ENCODE peak calls at places on chromosomes 4 and X, in eight cellular contexts. Y is A549, P is ovary, Z is esophagus squamous epithelium, X is lower leg skin, M is breast epithelium, T is HepG2, S is right lobe of liver. C is an unnamed sample.

GRCh38 chrX:16610121-16610565 is 39.8 kb upstream of the S100G start:
- DNase-seq in Y (no peak), P (no peak), Z (no peak), X (no peak), M (no peak), T (no peak), S (no peak), C (no peak)

GRCh38 chr4:142743071-142743825 is 102.9 kb downstream of the INPP4B start:
- DNase-seq in Y (no peak), P (no peak), Z (no peak), X (no peak), M (no peak), T (no peak), S (no peak), C (no peak)

GRCh38 chrX:41167888-41168287 is 82.6 kb downstream of the USP9X start:
- DNase-seq in Y (no peak), P (no peak), Z (no peak), X (no peak), M (no peak), T (no peak), S (no peak), C (no peak)

GRCh38 chrX:46294234-46294633 is 251.0 kb downstream of the ZNF674 start:
- DNase-seq in Y (no peak), P (no peak), Z (no peak), X (no peak), M (no peak), T (no peak), S (no peak), C (no peak)

GRCh38 chr4:38154681-38155588 is 194.7 kb downstream of the PTTG2 start:
- DNase-seq in Y (no peak), P (no peak), Z (no peak), X (peak), M (no peak), T (no peak), S (no peak), C (no peak)

GRCh38 chrX:45229348-45229747 is 28.7 kb upstream of the DIPK2B start:
- DNase-seq in Y (no peak), P (no peak), Z (no peak), X (no peak), M (no peak), T (no peak), S (no peak), C (no peak)

GRCh38 chr4:70133473-70133872 is 20.6 kb upstream of the PRR27 start:
- DNase-seq in Y (no peak), P (no peak), Z (no peak), X (no peak), M (no peak), T (no peak), S (no peak), C (no peak)

GRCh38 chr4:79923290-79923689 is 149.7 kb downstream of the ANTXR2 start:
- DNase-seq in Y (no peak), P (no peak), Z (no peak), X (no peak), M (no peak), T (no peak), S (no peak), C (no peak)

GRCh38 chr4:26867914-26868684 is 7.5 kb downstream of the STIM2 start:
- DNase-seq in Y (no peak), P (no peak), Z (no peak), X (no peak), M (no peak), T (no peak), S (no peak), C (no peak)

GRCh38 chr4:15894923-15895411 is 43.6 kb downstream of the FGFBP1 start:
- DNase-seq in Y (peak), P (no peak), Z (no peak), X (no peak), M (no peak), T (no peak), S (no peak), C (no peak)

GRCh38 chr4:85543832-85544231 is 68.9 kb downstream of the ARHGAP24 start:
- DNase-seq in Y (no peak), P (no peak), Z (no peak), X (no peak), M (no peak), T (no peak), S (no peak), C (no peak)

GRCh38 chr4:112516401-112517066 is 554 bp upstream of the NEUROG2 start:
- DNase-seq in Y (no peak), P (no peak), Z (no peak), X (no peak), M (no peak), T (no peak), S (no peak), C (no peak)

GRCh38 chr4:164197556-164197955 is 556.4 kb upstream of the SMIM31 start:
- DNase-seq in Y (no peak), P (no peak), Z (no peak), X (no peak), M (no peak), T (no peak), S (no peak), C (no peak)
- TF ChIP-seq POLR2A in Y (no peak), P (no peak), Z (no peak), X (no peak), M (no peak), T (no peak), S (no peak), C (no peak)

DNA sequence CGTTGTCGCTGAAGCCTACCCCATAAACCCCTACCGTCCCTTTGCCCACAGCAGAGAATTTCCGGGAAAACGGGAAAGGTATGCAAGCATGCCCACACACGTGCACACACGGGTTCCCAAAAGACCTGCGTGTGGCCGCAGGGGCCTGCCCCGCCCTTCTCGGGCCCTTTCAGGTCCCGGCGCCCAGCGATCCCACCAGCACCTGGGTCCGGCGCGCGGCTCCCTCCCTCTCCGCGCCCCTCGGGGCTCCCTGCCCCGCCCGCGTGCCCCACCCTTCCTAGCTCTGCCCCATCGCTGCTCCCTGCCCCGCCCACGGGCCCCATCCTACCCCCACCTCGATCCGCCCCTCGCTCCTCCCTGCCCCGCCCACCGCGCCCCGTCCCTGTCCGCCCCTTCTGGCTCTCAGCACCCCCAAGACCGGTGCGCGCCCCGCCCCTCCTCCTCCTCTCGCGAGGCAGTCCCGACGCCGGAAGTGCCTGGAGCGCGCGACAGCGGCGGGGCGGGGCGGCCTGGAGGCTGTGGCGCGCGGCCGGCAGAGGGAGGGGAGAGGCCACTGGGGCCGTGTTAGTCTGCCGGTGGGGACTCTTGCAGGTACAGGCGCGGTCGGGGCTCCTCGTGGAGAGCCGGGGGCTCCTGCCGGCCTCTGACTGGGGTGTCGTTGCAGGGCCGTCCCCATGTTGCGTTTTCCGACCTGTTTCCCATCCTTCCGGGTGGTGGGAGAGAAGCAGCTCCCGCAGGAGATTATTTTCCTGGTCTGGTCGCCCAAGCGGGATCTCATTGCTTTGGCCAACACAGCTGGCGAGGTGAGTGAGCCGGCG is at the start of gene ANAPC4:
- DNase-seq in Y (peak), P (peak), Z (peak), X (peak), M (peak), T (peak), S (peak), C (peak)
- TF ChIP-seq POLR2A in Y (peak), P (peak), Z (peak), X (no peak), M (no peak), T (peak), S (peak), C (peak)

GRCh38 chrX:120251471-120252011 is 929 bp downstream of the ZBTB33 start:
- DNase-seq in Y (peak), P (peak), Z (no peak), X (no peak), M (peak), T (peak), S (peak), C (no peak)

GRCh38 chrX:120244735-120245498 is 5.7 kb upstream of the ZBTB33 start:
- DNase-seq in Y (peak), P (peak), Z (peak), X (peak), M (peak), T (peak), S (peak), C (no peak)

GRCh38 chrX:120253784-120254183 is 3.2 kb downstream of the ZBTB33 start:
- DNase-seq in Y (no peak), P (no peak), Z (no peak), X (no peak), M (no peak), T (no peak), S (no peak), C (no peak)

DNA sequence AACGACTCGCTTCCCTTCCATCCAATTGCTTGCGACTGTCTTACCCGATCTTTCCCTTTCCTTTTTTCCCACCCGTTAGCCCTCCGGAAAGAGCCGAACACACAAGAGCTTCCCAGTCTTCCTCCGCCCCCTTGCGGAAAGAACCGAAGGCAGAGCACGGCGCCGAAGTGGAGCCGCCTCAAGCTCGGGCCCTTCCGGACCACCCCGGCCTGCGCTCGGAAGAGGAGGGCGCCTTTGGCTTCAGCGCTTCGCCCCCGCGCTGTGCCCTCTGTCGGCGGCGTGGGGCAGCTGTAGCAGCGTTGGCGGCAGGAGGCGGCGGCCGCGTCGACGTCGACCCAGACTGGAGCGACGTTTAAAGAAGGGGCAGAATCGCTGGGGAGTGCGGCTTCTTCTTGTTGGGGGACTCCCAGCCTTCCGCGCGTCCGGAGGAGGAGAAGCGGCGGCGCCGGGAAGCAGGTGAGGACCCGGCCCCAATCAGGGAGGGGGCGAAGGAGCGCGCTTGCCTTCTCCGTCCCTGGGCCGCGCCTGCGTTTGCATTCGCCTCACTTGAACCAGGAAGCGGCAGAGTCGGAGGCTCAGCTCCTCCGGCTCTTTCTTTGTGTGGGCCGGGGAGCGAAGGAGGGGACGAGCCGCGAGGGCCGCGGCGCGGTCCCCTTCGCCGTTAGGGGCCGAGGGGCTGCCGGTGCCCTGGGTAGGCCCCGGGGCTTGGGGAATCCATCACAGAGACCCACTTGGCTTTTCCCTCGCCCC is at the start of gene ZBTB33:
- DNase-seq in Y (peak), P (peak), Z (peak), X (peak), M (peak), T (peak), S (peak), C (peak)
- TF ChIP-seq POLR2A in Y (peak), P (peak), Z (peak), X (no peak), M (peak), T (peak), S (peak), C (peak)

GRCh38 chr4:107600993-107601392 is 119.0 kb downstream of the PAPSS1 start:
- DNase-seq in Y (no peak), P (no peak), Z (no peak), X (no peak), M (no peak), T (no peak), S (no peak), C (no peak)

GRCh38 chr4:107599841-107600240 is 120.2 kb downstream of the PAPSS1 start:
- DNase-seq in Y (no peak), P (no peak), Z (no peak), X (no peak), M (no peak), T (no peak), S (no peak), C (no peak)

GRCh38 chr4:107603430-107603829 is 116.6 kb downstream of the PAPSS1 start:
- DNase-seq in Y (no peak), P (no peak), Z (no peak), X (no peak), M (no peak), T (no peak), S (no peak), C (no peak)

GRCh38 chr4:107600456-107600855 is 119.6 kb downstream of the PAPSS1 start:
- DNase-seq in Y (no peak), P (no peak), Z (no peak), X (no peak), M (no peak), T (no peak), S (no peak), C (no peak)
- TF ChIP-seq POLR2A in Y (no peak), P (no peak), Z (no peak), X (no peak), M (no peak), T (no peak), S (no peak), C (no peak)

GRCh38 chrX:155881158-155881993 is at the start of gene VAMP7:
- DNase-seq in Y (peak), P (peak), Z (peak), X (peak), M (peak), T (peak), S (peak), C (peak)
- TF ChIP-seq POLR2A in Y (peak), P (no peak), Z (peak), X (no peak), M (peak), T (peak), S (peak), C (peak)

DNA sequence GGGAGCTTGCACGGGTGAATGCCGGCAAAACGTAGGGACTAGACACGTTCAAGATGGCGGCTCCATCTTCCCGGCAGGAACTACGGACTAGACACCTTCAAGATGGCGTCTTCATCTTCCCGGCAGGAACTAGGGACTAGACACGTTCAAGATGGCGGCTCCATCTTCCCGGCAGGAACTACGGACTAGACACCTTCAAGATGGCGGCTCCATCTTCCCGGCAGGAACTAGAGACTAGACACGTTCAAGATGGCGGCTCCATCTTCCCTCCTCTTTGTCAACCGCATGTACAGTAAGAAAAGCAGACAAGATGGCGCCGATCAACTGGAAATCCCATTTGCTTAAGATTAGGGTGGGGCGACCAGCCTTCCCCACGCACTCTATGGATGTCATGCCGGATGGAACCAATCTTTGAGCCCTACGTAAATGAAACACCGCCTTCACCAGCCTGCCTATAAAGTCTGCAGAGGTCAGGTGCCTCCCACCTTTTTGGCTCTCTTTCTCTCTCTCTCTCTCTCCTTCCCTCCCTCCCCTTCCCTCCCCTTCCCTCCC is 222.4 kb downstream of the CRLF2 start:
- DNase-seq in Y (peak), P (peak), Z (peak), X (peak), M (no peak), T (no peak), S (peak), C (peak)
- TF ChIP-seq POLR2A in Y (peak), P (no peak), Z (no peak), X (no peak), M (no peak), T (no peak), S (no peak), C (peak)

DNA sequence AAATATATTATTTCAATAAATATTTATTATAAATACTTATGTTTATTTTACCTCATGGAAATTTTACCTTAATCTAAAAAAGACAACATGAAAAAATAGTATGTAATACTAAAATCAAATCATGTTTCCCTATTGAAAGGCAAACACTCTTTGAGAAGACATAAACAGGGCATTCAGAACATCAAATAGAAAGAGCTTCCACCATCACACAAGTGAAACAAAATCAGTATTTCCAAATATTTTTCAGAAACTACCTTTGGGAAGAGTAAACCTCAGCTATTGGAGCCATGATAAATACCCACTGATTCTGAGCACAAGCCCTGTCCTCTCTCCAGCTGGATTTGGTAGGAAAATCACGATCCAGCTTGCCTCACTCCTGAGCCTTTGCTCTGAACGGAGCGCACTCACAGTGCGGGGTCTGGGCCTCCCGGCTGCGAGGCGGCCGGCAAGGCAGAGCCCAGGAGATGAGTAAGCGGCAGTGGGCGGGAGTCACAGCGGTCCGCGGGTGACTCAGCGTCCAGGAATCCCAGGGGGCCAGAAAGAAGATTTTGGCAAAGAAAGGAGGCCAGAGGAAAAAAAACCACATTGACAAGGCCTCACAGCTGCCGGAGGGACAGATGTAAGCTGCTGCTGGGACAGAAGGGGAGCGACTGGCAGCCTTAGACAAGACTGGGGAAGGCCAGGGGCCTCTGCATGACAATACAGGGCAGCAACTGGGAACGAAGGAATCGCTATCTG is 14.7 kb upstream of the ANXA5 start:
- DNase-seq in Y (peak), P (peak), Z (no peak), X (peak), M (peak), T (peak), S (peak), C (no peak)
- TF ChIP-seq POLR2A in Y (peak), P (peak), Z (no peak), X (no peak), M (no peak), T (no peak), S (peak), C (no peak)

GRCh38 chrX:30652527-30653414 is 452 bp upstream of the GK start:
- DNase-seq in Y (peak), P (peak), Z (peak), X (peak), M (peak), T (peak), S (peak), C (peak)
- TF ChIP-seq POLR2A in Y (no peak), P (no peak), Z (peak), X (no peak), M (no peak), T (no peak), S (peak), C (peak)

DNA sequence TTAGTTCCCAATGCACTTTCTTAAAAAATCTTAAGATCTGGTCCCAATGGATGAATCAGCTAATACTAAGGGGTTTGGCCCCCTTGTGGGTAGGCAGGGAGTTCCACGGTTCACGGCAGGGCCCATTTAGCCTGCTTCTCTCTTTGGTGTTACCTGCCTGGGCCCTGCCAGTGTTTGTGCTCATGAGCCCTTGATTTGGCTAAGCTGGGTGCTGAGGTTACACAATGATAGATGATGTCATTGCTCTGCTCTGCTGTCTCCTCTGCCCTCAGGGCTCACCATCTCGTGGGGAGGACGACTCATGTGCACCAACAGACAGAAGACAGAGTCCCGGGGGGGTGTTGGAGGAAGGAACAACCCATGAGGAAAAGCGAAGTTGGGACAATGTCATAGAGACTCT is 24.4 kb downstream of the RTL5 start:
- DNase-seq in Y (no peak), P (no peak), Z (no peak), X (no peak), M (no peak), T (no peak), S (peak), C (no peak)
- TF ChIP-seq POLR2A in Y (no peak), P (no peak), Z (no peak), X (no peak), M (no peak), T (no peak), S (no peak), C (no peak)

GRCh38 chr4:25233737-25234389 is at the start of gene PI4K2B:
- DNase-seq in Y (peak), P (peak), Z (peak), X (peak), M (peak), T (peak), S (peak), C (peak)
- TF ChIP-seq POLR2A in Y (peak), P (peak), Z (peak), X (no peak), M (peak), T (peak), S (peak), C (peak)